ENCODE peak calls at places on chromosomes 13 and 19, in four cellular contexts. J, O, L and N are unnamed samples.
A peak's percentile ranks its signal among the peaks of the same experiment; 100 is the strongest.

GRCh38 chr13:47133024-47133445 is 236.2 kb upstream of the HTR2A start:
- DNase-seq in J (no peak), L (no peak), O (no peak), N (no peak)

GRCh38 chr13:89066868-89067466 is 1395.8 kb downstream of the SLITRK5 start:
- DNase-seq in L (no peak), J (no peak), O (peak; percentile 15), N (no peak)

GRCh38 chr13:50116430-50116973 is 101.3 kb downstream of the KCNRG start:
- DNase-seq in O (no peak), J (no peak), L (no peak), N (no peak)

GRCh38 chr19:1862424-1863307 is 713 bp downstream of the KLF16 start:
- DNase-seq in L (no peak), J (no peak), O (no peak), N (no peak)

GRCh38 chr13:80877944-80878241 is 537.0 kb upstream of the SPRY2 start:
- DNase-seq in O (no peak), L (no peak), J (no peak), N (no peak)

GRCh38 chr19:416416-416815 is 7.5 kb upstream of the C2CD4C start:
- DNase-seq in L (no peak), O (peak; percentile 2), J (no peak), N (peak; percentile 29)

GRCh38 chr13:84358601-84359000 is 476.3 kb upstream of the SLITRK1 start:
- DNase-seq in O (no peak), L (no peak), J (no peak), N (no peak)

GRCh38 chr19:15464394-15465385 is at the start of gene RASAL3:
- DNase-seq in O (no peak), L (peak; percentile 47), J (no peak), N (no peak)

GRCh38 chr13:48783181-48783630 is 129.5 kb downstream of the CYSLTR2 start:
- DNase-seq in L (no peak), O (peak; percentile 58), J (no peak), N (peak; percentile 89)

GRCh38 chr19:2089001-2089711 is 7.0 kb downstream of the MOB3A start:
- DNase-seq in L (no peak), J (no peak), O (no peak), N (no peak)

GRCh38 chr13:64556391-64556790 is 2673.7 kb downstream of the PCDH9 start:
- DNase-seq in L (no peak), O (no peak), J (no peak), N (no peak)

GRCh38 chr19:4707322-4707721 is 16.3 kb downstream of the DPP9 start:
- DNase-seq in O (no peak), J (no peak), L (no peak), N (no peak)

GRCh38 chr19:6707011-6707657 is 13.3 kb downstream of the C3 start:
- DNase-seq in L (no peak), O (no peak), J (no peak), N (no peak)

GRCh38 chr19:1910169-1910568 is 5.0 kb downstream of the ADAT3 start:
- DNase-seq in L (no peak), J (no peak), O (no peak), N (no peak)

GRCh38 chr19:10230904-10231623 is at the start of gene S1PR2:
- DNase-seq in O (peak; percentile 76), L (peak; percentile 52), J (peak; percentile 83), N (peak; percentile 88)

GRCh38 chr19:7547153-7547552 is 11.6 kb downstream of the PNPLA6 start:
- DNase-seq in J (no peak), L (no peak), O (no peak), N (no peak)

GRCh38 chr19:12777217-12778019 is 2.1 kb upstream of the HOOK2 start:
- DNase-seq in J (peak; percentile 90), L (peak; percentile 78), O (peak; percentile 86), N (peak; percentile 91)

GRCh38 chr19:8617984-8618383 is 7.5 kb upstream of the ADAMTS10 start:
- DNase-seq in J (no peak), O (no peak), L (no peak), N (no peak)

GRCh38 chr13:98542568-98543379 is 34.1 kb downstream of the STK24 start:
- DNase-seq in L (no peak), O (no peak), J (no peak), N (no peak)

GRCh38 chr19:35856546-35857149 is at the start of gene KIRREL2:
- DNase-seq in J (peak; percentile 63), L (no peak), O (peak; percentile 66), N (no peak)

GRCh38 chr19:38685666-38686529 is 38.4 kb downstream of the ACTN4 start:
- DNase-seq in O (peak; percentile 51), L (no peak), J (no peak), N (no peak)

GRCh38 chr19:2097330-2098327 is 914 bp downstream of the IZUMO4 start:
- DNase-seq in L (peak; percentile 47), O (peak; percentile 80), J (no peak), N (no peak)